ENCODE peak calls at places on chromosome 11, in nine cellular contexts. V is AG09309, Q is upper lobe of right lung, B is mesenchymal stem cell, U is transverse colon, M is neural progenitor cell, H is fibroblast of the aortic adventitia, T is adipocyte, R is H7. P is an unnamed sample.

GRCh38 chr11:134371436-134372185 is 39.8 kb downstream of the GLB1L2 start:
- DNase-seq in V (no peak), Q (peak; percentile 60), B (no peak), U (no peak), M (no peak), H (no peak), T (no peak), R (no peak), P (peak; percentile 27)

GRCh38 chr11:118003021-118003423 is 16.8 kb downstream of the IL10RA start:
- DNase-seq in V (no peak), Q (no peak), B (no peak), U (peak; percentile 9), M (no peak), H (no peak), T (no peak), R (no peak), P (no peak)

GRCh38 chr11:47915407-47916137 is 64.8 kb upstream of the PTPRJ start:
- DNase-seq in V (no peak), Q (no peak), B (no peak), U (peak; percentile 11), M (no peak), H (no peak), T (no peak), R (no peak), P (no peak)

GRCh38 chr11:78564889-78565467 is 9.7 kb downstream of the NARS2 start:
- DNase-seq in V (peak; percentile 57), Q (no peak), B (no peak), U (no peak), M (no peak), H (no peak), T (peak; percentile 26), R (no peak), P (no peak)

GRCh38 chr11:36454991-36455611 is 55.0 kb downstream of the TRAF6 start:
- DNase-seq in V (no peak), Q (no peak), B (no peak), U (no peak), M (peak; percentile 94), H (no peak), T (no peak), R (peak; percentile 73), P (no peak)

GRCh38 chr11:11978792-11979486 is 29.5 kb downstream of the DKK3 start:
- DNase-seq in V (no peak), Q (peak; percentile 65), B (peak; percentile 88), U (peak; percentile 29), M (no peak), H (peak; percentile 84), T (peak; percentile 55), R (no peak), P (peak; percentile 45)

GRCh38 chr11:47591764-47592163 is 2.4 kb downstream of the C1QTNF4 start:
- DNase-seq in V (no peak), Q (no peak), B (no peak), U (no peak), M (peak; percentile 14), H (no peak), T (no peak), R (peak; percentile 43), P (no peak)

GRCh38 chr11:64767344-64768299 is 7.8 kb upstream of the PYGM start:
- DNase-seq in V (no peak), Q (peak; percentile 72), B (peak; percentile 74), U (peak; percentile 77), M (peak; percentile 84), H (peak; percentile 73), T (peak; percentile 82), R (peak; percentile 82), P (peak; percentile 62)

GRCh38 chr11:19370100-19370861 is 129.5 kb upstream of the E2F8 start:
- DNase-seq in V (no peak), Q (no peak), B (peak; percentile 29), U (no peak), M (no peak), H (peak; percentile 95), T (peak; percentile 38), R (no peak), P (no peak)

GRCh38 chr11:109432105-109432504 is 10.1 kb downstream of the C11orf87 start:
- DNase-seq in V (no peak), Q (no peak), B (no peak), U (no peak), M (no peak), H (peak; percentile 55), T (peak; percentile 24), R (no peak), P (no peak)

GRCh38 chr11:35486934-35487333 is 38.5 kb downstream of the PAMR1 start:
- DNase-seq in V (no peak), Q (no peak), B (no peak), U (no peak), M (no peak), H (no peak), T (no peak), R (no peak), P (no peak)

GRCh38 chr11:128262463-128263345 is 324.7 kb downstream of the ETS1 start:
- DNase-seq in V (no peak), Q (no peak), B (no peak), U (no peak), M (no peak), H (no peak), T (no peak), R (no peak), P (no peak)

GRCh38 chr11:134049303-134049702 is 19.6 kb upstream of the JAM3 start:
- DNase-seq in V (no peak), Q (peak; percentile 25), B (no peak), U (no peak), M (no peak), H (no peak), T (no peak), R (no peak), P (no peak)

GRCh38 chr11:32891657-32892354 is 805 bp upstream of the QSER1 start:
- DNase-seq in V (no peak), Q (no peak), B (peak; percentile 45), U (no peak), M (no peak), H (peak; percentile 15), T (peak; percentile 6), R (peak; percentile 67), P (no peak)

GRCh38 chr11:77252555-77253270 is 48.8 kb downstream of the GDPD4 start:
- DNase-seq in V (no peak), Q (no peak), B (no peak), U (peak; percentile 10), M (no peak), H (no peak), T (no peak), R (no peak), P (no peak)

DNA sequence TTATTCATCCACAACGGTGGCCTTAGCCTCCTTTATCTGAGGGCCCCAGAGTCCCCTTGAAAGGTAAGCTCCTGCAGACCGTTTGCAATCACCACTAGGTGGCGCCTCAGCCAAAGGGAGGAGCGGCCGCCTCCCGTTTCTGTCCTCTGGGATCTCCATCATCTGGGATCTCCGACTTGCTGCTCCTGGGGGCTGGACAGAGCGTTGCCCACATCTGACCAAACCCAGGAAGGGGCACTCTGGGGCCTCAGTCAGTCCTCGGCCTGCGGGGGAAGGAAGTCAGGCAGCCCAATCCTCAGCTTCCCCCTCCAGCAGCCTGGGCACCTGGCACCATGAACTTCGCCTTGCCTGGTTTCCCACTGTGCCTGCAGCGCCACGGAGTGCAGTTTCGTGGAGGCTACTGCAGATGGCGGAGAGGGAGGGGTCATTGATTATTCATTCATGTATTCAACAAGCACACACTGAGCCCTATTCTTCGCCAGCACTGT is 23.5 kb downstream of the TP53I11 start:
- DNase-seq in V (peak; percentile 20), Q (peak; percentile 82), B (peak; percentile 77), U (peak; percentile 74), M (peak; percentile 92), H (peak; percentile 66), T (peak; percentile 93), R (peak; percentile 93), P (no peak)
- H3K4me3 ChIP-seq in V (no peak overlapping the region), Q (no peak overlapping the region), B (no peak overlapping the region), U (no peak overlapping the region), M (no peak overlapping the region), H (no peak overlapping the region), T (no peak overlapping the region), R (no peak overlapping the region), P (no peak overlapping the region)

DNA sequence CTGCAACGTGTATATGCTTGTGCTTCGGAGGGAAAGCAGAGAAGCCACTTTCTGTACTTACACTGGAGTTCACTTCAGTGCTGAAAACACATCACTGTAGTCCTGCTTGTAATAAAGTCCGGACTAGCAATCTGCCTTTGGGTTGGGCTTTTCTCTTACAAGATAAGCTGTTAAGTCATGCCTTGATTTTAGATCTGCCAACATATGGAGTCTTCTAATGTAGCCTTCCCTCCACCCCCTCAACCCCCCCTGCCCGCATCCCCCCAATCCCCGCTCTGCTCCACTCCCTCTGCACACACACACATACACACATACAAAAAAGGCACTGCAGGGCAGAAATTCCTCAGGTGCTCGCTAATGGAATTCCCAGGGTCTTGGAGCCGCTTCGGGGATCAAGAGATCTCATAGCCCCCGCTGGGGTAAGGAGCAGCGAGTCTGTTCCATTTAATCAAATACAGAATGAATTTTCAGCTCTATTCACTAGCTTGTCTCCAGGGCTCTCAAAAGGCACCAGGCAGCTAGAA is 3.4 kb downstream of the CDON start:
- DNase-seq in V (no peak), Q (no peak), B (no peak), U (no peak), M (peak; percentile 90), H (no peak), T (no peak), R (peak; percentile 50), P (no peak)
- H3K4me3 ChIP-seq in V (no peak overlapping the region), Q (no peak overlapping the region), B (peak overlapping the region; percentile 84), U (no peak overlapping the region), M (peak overlapping the region; percentile 76), H (no peak overlapping the region), T (peak overlapping the region; percentile 84), R (no peak overlapping the region), P (no peak overlapping the region)

GRCh38 chr11:115501504-115501894 is 2.7 kb downstream of the CADM1 start:
- DNase-seq in V (no peak), Q (no peak), B (no peak), U (no peak), M (peak; percentile 16), H (no peak), T (no peak), R (no peak), P (no peak)
- H3K4me3 ChIP-seq in V (no peak overlapping the region), Q (peak overlapping the region; percentile 71), B (no peak overlapping the region), U (no peak overlapping the region), M (peak overlapping the region; percentile 77), H (no peak overlapping the region), T (no peak overlapping the region), R (no peak overlapping the region), P (no peak overlapping the region)

GRCh38 chr11:68842427-68843051 is 823 bp upstream of the CPT1A start:
- DNase-seq in V (no peak), Q (no peak), B (no peak), U (no peak), M (no peak), H (no peak), T (no peak), R (peak; percentile 52), P (no peak)

GRCh38 chr11:68843052-68843561 is 1.4 kb upstream of the CPT1A start:
- DNase-seq in V (no peak), Q (no peak), B (peak; percentile 74), U (peak; percentile 68), M (peak; percentile 42), H (peak; percentile 39), T (peak; percentile 68), R (peak; percentile 70), P (no peak)

GRCh38 chr11:68844801-68845200 is 3.1 kb upstream of the CPT1A start:
- DNase-seq in V (no peak), Q (no peak), B (no peak), U (no peak), M (no peak), H (no peak), T (no peak), R (no peak), P (no peak)

GRCh38 chr11:68844376-68844775 is 2.7 kb upstream of the CPT1A start:
- DNase-seq in V (no peak), Q (no peak), B (no peak), U (no peak), M (no peak), H (no peak), T (no peak), R (no peak), P (no peak)

GRCh38 chr11:68843703-68844312 is 2.1 kb upstream of the CPT1A start:
- DNase-seq in V (no peak), Q (peak; percentile 94), B (peak; percentile 47), U (peak; percentile 95), M (peak; percentile 57), H (no peak), T (no peak), R (peak; percentile 93), P (peak; percentile 95)
- H3K4me3 ChIP-seq in V (no peak overlapping the region), Q (peak overlapping the region; percentile 94), B (no peak overlapping the region), U (peak overlapping the region; percentile 8), M (no peak overlapping the region), H (no peak overlapping the region), T (no peak overlapping the region), R (peak overlapping the region; percentile 55), P (no peak overlapping the region)